ENCODE peak calls at places on chromosomes 1 and 21, in six cellular contexts. J, V, R, Y, O and H are unnamed samples.

GRCh38 chr1:216306830-216307229 is 116.4 kb downstream of the USH2A start:
- DNase-seq in J (no peak), V (no peak), R (no peak), Y (no peak), O (no peak), H (no peak)

GRCh38 chr1:48552420-48552819 is 80.4 kb upstream of the SPATA6 start:
- DNase-seq in J (peak), V (no peak), R (no peak), Y (no peak), O (no peak), H (no peak)

GRCh38 chr1:217332426-217333065 is 298.3 kb downstream of the GPATCH2 start:
- DNase-seq in J (no peak), V (no peak), R (no peak), Y (no peak), O (no peak), H (no peak)

GRCh38 chr1:202217516-202217915 is 23.9 kb downstream of the LGR6 start:
- DNase-seq in J (no peak), V (no peak), R (no peak), Y (no peak), O (no peak), H (no peak)

GRCh38 chr1:167500283-167500860 is 18.0 kb downstream of the CD247 start:
- DNase-seq in J (no peak), V (no peak), R (no peak), Y (no peak), O (no peak), H (no peak)

GRCh38 chr21:46386726-46387073 is 62.7 kb downstream of the PCNT start:
- DNase-seq in J (no peak), V (no peak), R (no peak), Y (no peak), O (no peak), H (no peak)

GRCh38 chr1:197441990-197442389 is 173.9 kb downstream of the CRB1 start:
- DNase-seq in J (peak), V (no peak), R (peak), Y (no peak), O (no peak), H (no peak)

GRCh38 chr1:167791281-167792209 is 69.8 kb downstream of the MPZL1 start:
- DNase-seq in J (peak), V (peak), R (peak), Y (peak), O (no peak), H (no peak)

GRCh38 chr1:25683731-25684130 is 67.1 kb downstream of the MAN1C1 start:
- DNase-seq in J (no peak), V (no peak), R (no peak), Y (no peak), O (no peak), H (no peak)

GRCh38 chr1:6448749-6449631 is 17.0 kb downstream of the TNFRSF25 start:
- DNase-seq in J (no peak), V (no peak), R (no peak), Y (peak), O (no peak), H (no peak)
- TF ChIP-seq POLR2A in J (no peak), V (no peak), R (no peak), Y (no peak), O (no peak), H (no peak)

GRCh38 chr1:165900576-165901380 is 73.4 kb downstream of the UCK2 start:
- DNase-seq in J (no peak), V (no peak), R (no peak), Y (no peak), O (no peak), H (no peak)
- TF ChIP-seq POLR2A in J (no peak), V (no peak), R (no peak), Y (no peak), O (no peak), H (no peak)

DNA sequence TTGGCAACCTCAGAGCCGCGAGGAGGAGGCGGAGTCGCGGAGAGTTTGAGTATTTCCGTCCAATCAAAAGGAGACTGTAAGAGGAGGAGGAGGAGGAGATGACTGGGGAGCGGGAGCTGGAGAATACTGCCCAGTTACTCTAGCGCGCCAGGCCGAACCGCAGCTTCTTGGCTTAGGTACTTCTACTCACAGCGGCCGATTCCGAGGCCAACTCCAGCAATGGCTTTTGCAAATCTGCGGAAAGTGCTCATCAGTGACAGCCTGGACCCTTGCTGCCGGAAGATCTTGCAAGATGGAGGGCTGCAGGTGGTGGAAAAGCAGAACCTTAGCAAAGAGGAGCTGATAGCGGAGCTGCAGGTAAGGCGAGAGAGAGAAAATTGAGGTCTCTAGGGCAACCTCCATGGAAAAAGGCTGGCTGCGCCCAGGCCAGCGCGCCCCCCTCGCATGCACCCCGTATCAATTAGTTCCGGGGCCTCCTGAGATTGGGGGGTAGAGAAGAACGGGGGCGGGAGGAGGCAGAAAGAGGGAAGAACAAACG is at the start of gene PHGDH:
- DNase-seq in J (peak), V (no peak), R (peak), Y (peak), O (peak), H (peak)
- TF ChIP-seq POLR2A in J (no peak), V (no peak), R (peak), Y (no peak), O (no peak), H (peak)

GRCh38 chr1:67831850-67832513 is 1.3 kb downstream of the GNG12 start:
- DNase-seq in J (peak), V (no peak), R (peak), Y (peak), O (no peak), H (peak)
- TF ChIP-seq POLR2A in J (no peak), V (no peak), R (peak), Y (peak), O (no peak), H (no peak)

GRCh38 chr1:10662090-10662688 is 134.3 kb downstream of the CASZ1 start:
- DNase-seq in J (no peak), V (no peak), R (no peak), Y (no peak), O (no peak), H (no peak)

GRCh38 chr1:10664251-10664650 is 132.2 kb downstream of the CASZ1 start:
- DNase-seq in J (no peak), V (no peak), R (no peak), Y (no peak), O (no peak), H (no peak)

GRCh38 chr1:10665226-10665625 is 131.2 kb downstream of the CASZ1 start:
- DNase-seq in J (no peak), V (no peak), R (no peak), Y (no peak), O (no peak), H (no peak)

GRCh38 chr1:10662824-10663667 is 133.4 kb downstream of the CASZ1 start:
- DNase-seq in J (no peak), V (no peak), R (no peak), Y (no peak), O (no peak), H (no peak)

DNA sequence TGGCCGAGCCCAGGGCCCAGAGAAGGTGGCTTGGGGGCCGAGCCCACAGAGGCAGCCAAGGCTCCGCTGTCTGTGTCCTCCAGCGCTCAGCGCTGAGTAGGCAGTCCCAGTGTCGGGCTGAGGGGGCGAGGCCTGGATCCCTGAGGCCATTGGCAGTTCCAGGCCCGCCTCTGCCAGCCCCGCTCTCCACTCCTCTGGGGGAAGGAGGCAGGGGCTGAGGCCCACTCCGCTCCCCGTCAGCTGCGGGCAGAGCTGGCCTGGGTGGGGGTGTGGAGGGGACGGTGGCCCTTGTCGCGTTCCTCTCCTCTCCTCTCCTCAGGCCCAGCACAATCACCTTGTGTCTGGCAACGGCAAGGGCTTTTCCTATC is 132.8 kb downstream of the CASZ1 start:
- DNase-seq in J (no peak), V (no peak), R (peak), Y (peak), O (no peak), H (no peak)
- TF ChIP-seq POLR2A in J (no peak), V (no peak), R (no peak), Y (no peak), O (no peak), H (no peak)

GRCh38 chr1:150009604-150010387 is 730 bp downstream of the OTUD7B start:
- DNase-seq in J (peak), V (no peak), R (peak), Y (peak), O (no peak), H (peak)

GRCh38 chr1:150006881-150007401 is 3.6 kb downstream of the OTUD7B start:
- DNase-seq in J (no peak), V (no peak), R (no peak), Y (no peak), O (no peak), H (no peak)

GRCh38 chr1:150012611-150013010 is 2.1 kb upstream of the OTUD7B start:
- DNase-seq in J (no peak), V (no peak), R (no peak), Y (no peak), O (no peak), H (no peak)

GRCh38 chr1:150008699-150009098 is 1.8 kb downstream of the OTUD7B start:
- DNase-seq in J (no peak), V (no peak), R (no peak), Y (no peak), O (no peak), H (no peak)

GRCh38 chr1:150010388-150011115 is at the start of gene OTUD7B:
- DNase-seq in J (peak), V (peak), R (peak), Y (peak), O (peak), H (peak)
- TF ChIP-seq POLR2A in J (peak), V (peak), R (peak), Y (peak), O (peak), H (peak)

GRCh38 chr1:34983700-34984355 is 1.3 kb downstream of the TMEM35B start:
- DNase-seq in J (no peak), V (no peak), R (no peak), Y (no peak), O (no peak), H (no peak)
- TF ChIP-seq POLR2A in J (no peak), V (no peak), R (no peak), Y (no peak), O (no peak), H (no peak)